ENCODE peak calls at places on chromosomes 3 and 15, in four cellular contexts. X is H9, B is neuronal stem cell, S is H1. K is an unnamed sample.
A peak's percentile ranks its signal among the peaks of the same experiment; 100 is the strongest.

GRCh38 chr3:65880350-65880749 is 158.4 kb downstream of the MAGI1 start:
- DNase-seq in X (no peak), B (no peak), S (no peak), K (no peak)

GRCh38 chr15:56963126-56963525 is 44.7 kb downstream of the TCF12 start:
- DNase-seq in B (no peak), X (no peak), S (no peak), K (no peak)

GRCh38 chr3:132417695-132418520 is 606 bp downstream of the DNAJC13 start:
- DNase-seq in B (no peak), S (no peak), X (peak; percentile 55), K (peak; percentile 58)

GRCh38 chr3:48593337-48593736 is 1.8 kb downstream of the COL7A1 start:
- DNase-seq in B (no peak), S (no peak), X (no peak), K (no peak)

GRCh38 chr3:18223591-18224338 is 201.4 kb downstream of the SATB1 start:
- DNase-seq in S (no peak), X (no peak), B (no peak), K (no peak)

GRCh38 chr3:136075816-136076215 is 110.3 kb downstream of the PPP2R3A start:
- DNase-seq in B (no peak), X (no peak), S (no peak), K (peak; percentile 17)

GRCh38 chr3:60434945-60435344 is 816.3 kb downstream of the FHIT start:
- DNase-seq in B (no peak), X (no peak), S (no peak), K (no peak)

GRCh38 chr15:53522878-53523455 is 236.5 kb downstream of the WDR72 start:
- DNase-seq in X (no peak), B (no peak), S (no peak), K (no peak)

GRCh38 chr15:27328616-27329015 is 357.6 kb downstream of the GABRG3 start:
- DNase-seq in B (no peak), S (no peak), X (no peak), K (no peak)

GRCh38 chr3:195542691-195543641 is at the start of gene PPP1R2:
- DNase-seq in X (peak; percentile 90), B (peak; percentile 93), S (peak; percentile 92), K (peak; percentile 86)
- H3K14ac ChIP-seq in X (peak within 1 kb of the TSS; percentile 74), B (peak within 1 kb of the TSS; percentile 72), S (no peak within 1 kb of the TSS), K (peak within 1 kb of the TSS; percentile 69)

GRCh38 chr15:49620658-49621326 is at the start of the genes DTWD1 and FAM227B:
- DNase-seq in S (peak; percentile 87), X (peak; percentile 97), B (peak; percentile 93), K (peak; percentile 98)
- H3K14ac ChIP-seq in S (no peak within 1 kb of the TSS), X (peak within 1 kb of the TSS; percentile 93), B (peak within 1 kb of the TSS; percentile 25), K (peak within 1 kb of the TSS; percentile 96)

GRCh38 chr15:51319539-51319938 is 18.9 kb downstream of the CYP19A1 start:
- DNase-seq in B (no peak), S (no peak), X (no peak), K (no peak)
- H3K14ac ChIP-seq in B (no peak overlapping the region), S (no peak overlapping the region), X (no peak overlapping the region), K (no peak overlapping the region)

GRCh38 chr15:90716976-90717821 is at the start of gene BLM:
- DNase-seq in X (peak; percentile 98), B (peak; percentile 94), S (peak; percentile 92), K (peak; percentile 97)
- H3K14ac ChIP-seq in X (peak within 1 kb of the TSS; percentile 93), B (peak within 1 kb of the TSS; percentile 12), S (no peak within 1 kb of the TSS), K (peak within 1 kb of the TSS; percentile 82)

DNA sequence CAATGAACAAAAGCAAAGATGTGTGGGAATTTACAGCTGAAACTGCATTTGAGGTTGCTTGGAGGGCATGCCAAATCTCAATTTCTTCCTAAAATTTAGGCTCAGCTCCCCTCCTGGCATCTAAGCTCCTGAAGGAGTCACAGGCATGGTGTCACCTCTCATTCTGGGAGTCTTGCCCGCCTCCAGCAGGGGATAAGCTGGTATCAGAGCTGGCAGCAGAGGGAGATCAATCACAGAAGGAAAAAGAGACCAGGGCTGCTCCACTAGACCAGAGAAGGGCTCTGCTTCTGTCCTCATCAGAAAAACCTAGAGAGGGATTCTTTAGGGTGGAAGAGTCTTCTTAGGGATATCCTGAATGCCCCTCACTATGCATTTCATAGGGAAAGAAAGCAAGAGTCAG is 150.4 kb upstream of the SLC6A11 start:
- DNase-seq in S (no peak), B (no peak), X (no peak), K (no peak)
- H3K14ac ChIP-seq in S (no peak overlapping the region), B (no peak overlapping the region), X (no peak overlapping the region), K (no peak overlapping the region)

GRCh38 chr15:88882745-88883144 is 12.6 kb downstream of the HAPLN3 start:
- DNase-seq in B (no peak), S (no peak), X (no peak), K (peak; percentile 62)

GRCh38 chr15:88880944-88881740 is 14.2 kb downstream of the HAPLN3 start:
- DNase-seq in X (no peak), B (no peak), S (no peak), K (no peak)

GRCh38 chr15:88877906-88878305 is 17.4 kb downstream of the HAPLN3 start:
- DNase-seq in X (no peak), S (no peak), B (no peak), K (no peak)

GRCh38 chr15:88878720-88879184 is 16.6 kb downstream of the HAPLN3 start:
- DNase-seq in B (peak; percentile 27), S (peak; percentile 89), X (peak; percentile 87), K (peak; percentile 35)

DNA sequence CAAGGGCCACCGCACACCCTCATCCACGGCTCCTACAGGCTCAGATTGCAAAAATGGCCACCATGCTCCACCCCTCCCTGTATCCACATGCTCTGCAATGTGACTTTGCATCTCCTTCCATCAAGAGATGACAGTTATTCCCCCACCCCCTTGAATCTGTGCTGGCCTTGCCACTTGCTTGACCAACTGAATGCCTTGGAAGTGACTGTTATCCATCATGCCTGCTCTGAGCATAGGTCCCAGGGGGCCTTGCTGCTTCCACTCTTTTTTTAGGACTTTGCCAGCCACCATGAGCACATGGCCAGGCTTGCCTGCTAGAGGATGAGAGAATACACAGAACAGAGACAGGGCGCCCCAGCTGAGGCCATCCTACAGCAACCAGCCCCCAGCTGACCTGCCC is 13.6 kb downstream of the HAPLN3 start:
- DNase-seq in B (no peak), X (no peak), S (no peak), K (no peak)
- H3K14ac ChIP-seq in B (no peak overlapping the region), X (no peak overlapping the region), S (no peak overlapping the region), K (no peak overlapping the region)

DNA sequence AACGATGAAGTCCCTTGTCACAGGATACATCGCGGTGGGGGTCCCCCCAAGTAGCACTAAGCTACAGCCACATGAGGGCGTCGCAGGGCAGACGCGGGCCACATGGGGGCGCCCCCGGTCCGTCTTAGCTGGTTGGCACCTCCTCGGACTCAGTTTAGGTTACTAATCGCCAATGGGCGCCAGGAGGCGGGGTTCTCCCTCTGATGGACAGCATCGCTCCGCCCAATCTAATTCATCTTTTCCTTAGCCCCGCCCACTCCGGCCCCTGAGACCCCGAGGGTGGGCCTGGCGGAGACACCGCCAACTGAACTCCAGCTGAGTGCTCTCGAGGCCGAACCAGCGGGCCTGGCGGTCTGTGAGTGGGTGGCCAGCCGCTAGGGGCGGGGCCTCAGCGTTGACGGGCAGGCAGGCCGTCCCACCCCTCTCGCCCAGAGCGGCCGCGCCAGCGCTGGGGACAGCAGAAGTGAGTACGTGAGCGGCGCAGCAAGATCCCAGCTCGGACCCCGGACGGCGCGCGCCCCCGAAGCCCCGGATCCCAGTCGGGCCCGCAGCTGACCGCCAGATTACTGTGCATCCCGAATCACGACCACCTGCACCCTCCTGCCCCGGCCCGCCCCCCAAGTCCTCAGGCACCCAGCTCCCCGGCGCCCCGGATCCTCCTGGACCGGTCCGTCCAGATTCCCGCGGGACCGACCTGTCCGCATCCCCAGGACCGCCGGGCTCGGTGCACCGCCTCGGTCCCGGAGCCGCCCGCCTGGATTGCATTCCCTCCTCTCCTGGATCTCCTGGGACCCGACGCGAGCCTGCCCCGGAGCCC is at the start of gene EPHB3:
- DNase-seq in X (peak; percentile 99), B (peak; percentile 100), S (peak; percentile 100), K (peak; percentile 99)
- H3K14ac ChIP-seq in X (no peak within 1 kb of the TSS), B (no peak within 1 kb of the TSS), S (no peak within 1 kb of the TSS), K (no peak within 1 kb of the TSS)